ENCODE peak calls at places on chromosomes 12 and 14, in eight cellular contexts. I, Z, L, W, N, H, Q and D are unnamed samples.

GRCh38 chr12:6554168-6554989 is 1.5 kb downstream of the IFFO1 start:
- DNase-seq in N (peak; percentile 74), Q (peak; percentile 87), H (peak; percentile 79), L (peak; percentile 50), I (peak; percentile 92), W (peak; percentile 89), Z (no peak), D (peak; percentile 97)

GRCh38 chr14:106185837-106186233 is 659.5 kb downstream of the TMEM121 start:
- DNase-seq in H (peak; percentile 45), Q (no peak), I (no peak), Z (no peak), W (no peak), L (no peak), N (no peak), D (no peak)

GRCh38 chr14:38948171-38948570 is 154.9 kb downstream of the SEC23A start:
- DNase-seq in L (no peak), N (no peak), W (no peak), H (no peak), Z (no peak), I (no peak), Q (no peak), D (no peak)

GRCh38 chr14:95471526-95472304 is 44.7 kb downstream of the SYNE3 start:
- DNase-seq in Z (no peak), N (no peak), H (no peak), W (no peak), I (peak; percentile 33), L (no peak), Q (no peak), D (no peak)

GRCh38 chr12:108876550-108876949 is 3.3 kb upstream of the DAO start:
- DNase-seq in L (no peak), Q (no peak), N (no peak), H (no peak), Z (no peak), W (no peak), I (no peak), D (no peak)

GRCh38 chr12:10661338-10661737 is 12.5 kb downstream of the STYK1 start:
- DNase-seq in N (no peak), H (no peak), I (no peak), L (peak; percentile 57), Z (no peak), Q (no peak), W (no peak), D (no peak)

GRCh38 chr12:53047221-53048032 is 2.4 kb upstream of the TNS2 start:
- DNase-seq in W (peak; percentile 95), Z (no peak), H (peak; percentile 83), Q (peak; percentile 90), N (peak; percentile 90), L (peak; percentile 74), I (peak; percentile 93), D (peak; percentile 78)

GRCh38 chr14:23481992-23482813 is 12.7 kb downstream of the NGDN start:
- DNase-seq in W (peak; percentile 15), L (no peak), Q (no peak), I (no peak), Z (no peak), N (no peak), H (no peak), D (peak; percentile 32)

GRCh38 chr14:92785601-92786426 is 8.3 kb upstream of the GOLGA5 start:
- DNase-seq in L (no peak), W (no peak), H (peak; percentile 55), N (peak; percentile 50), I (no peak), Q (peak; percentile 94), Z (no peak), D (peak; percentile 73)

GRCh38 chr12:56336361-56337167 is 2.1 kb upstream of the IL23A start:
- DNase-seq in L (no peak), W (no peak), H (no peak), N (no peak), Q (no peak), I (peak; percentile 44), Z (no peak), D (no peak)

GRCh38 chr12:25840678-25841077 is 117.8 kb upstream of the RASSF8 start:
- DNase-seq in W (no peak), I (no peak), Q (no peak), L (no peak), H (no peak), N (no peak), Z (no peak), D (no peak)

GRCh38 chr12:118835911-118836310 is 145.4 kb upstream of the SRRM4 start:
- DNase-seq in N (no peak), H (no peak), I (no peak), L (no peak), Z (no peak), W (no peak), Q (no peak), D (no peak)

GRCh38 chr14:80664576-80664975 is 277.0 kb downstream of the CEP128 start:
- DNase-seq in I (no peak), N (no peak), H (no peak), Q (peak; percentile 68), W (no peak), Z (no peak), L (no peak), D (peak; percentile 67)

GRCh38 chr12:51972424-51972812 is 20.9 kb downstream of the ACVR1B start:
- DNase-seq in H (no peak), L (no peak), W (no peak), Z (no peak), I (no peak), N (no peak), Q (no peak), D (peak; percentile 34)

GRCh38 chr14:92280554-92281262 is 42.3 kb upstream of the SLC24A4 start:
- DNase-seq in N (no peak), Z (no peak), L (no peak), I (no peak), W (no peak), H (no peak), Q (peak; percentile 45), D (no peak)

GRCh38 chr12:5173511-5174011 is 129.9 kb downstream of the KCNA5 start:
- DNase-seq in N (no peak), L (no peak), H (no peak), W (no peak), I (no peak), Q (no peak), Z (no peak), D (no peak)

GRCh38 chr12:105204916-105205315 is 31.1 kb downstream of the APPL2 start:
- DNase-seq in I (no peak), Z (no peak), W (no peak), L (no peak), H (no peak), N (no peak), Q (peak; percentile 73), D (no peak)

GRCh38 chr12:112111931-112112330 is 3.3 kb upstream of the NAA25 start:
- DNase-seq in L (no peak), W (no peak), Z (no peak), N (no peak), H (no peak), Q (no peak), I (no peak), D (no peak)

GRCh38 chr14:100789460-100790417 is 36.2 kb upstream of the MEG3 start:
- DNase-seq in H (no peak), Z (no peak), N (no peak), I (no peak), Q (peak; percentile 23), W (no peak), L (no peak), D (no peak)

DNA sequence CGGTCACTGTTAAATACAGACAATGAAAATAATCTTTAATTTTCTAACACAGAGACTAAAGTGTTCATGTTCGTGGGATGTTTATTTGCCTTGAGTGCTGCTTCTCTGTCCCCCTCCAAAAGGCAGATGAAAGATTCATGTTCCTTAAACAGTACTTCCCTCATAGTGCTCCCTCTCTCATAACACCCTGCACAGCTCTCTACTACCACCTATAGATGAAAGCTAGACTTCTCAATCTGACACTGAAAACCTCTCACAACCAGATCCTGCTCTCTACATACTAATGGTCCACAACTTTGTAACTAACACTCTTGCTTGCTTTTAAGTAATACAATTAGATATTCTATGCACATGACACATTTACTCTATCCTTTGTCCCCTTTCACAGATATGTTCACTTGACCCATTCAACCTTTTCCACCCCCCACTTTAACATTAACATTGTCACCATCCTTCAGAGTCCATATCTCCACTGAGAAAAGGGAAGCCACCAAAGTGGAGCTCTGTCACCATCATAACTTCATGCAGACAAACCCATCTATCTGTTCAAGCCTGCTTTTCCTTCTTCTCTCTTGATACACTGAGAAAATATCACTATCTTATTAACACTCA is 266.4 kb upstream of the USP15 start:
- DNase-seq in L (no peak), I (no peak), Q (peak; percentile 72), W (no peak), Z (peak; percentile 31), H (no peak), N (no peak), D (peak; percentile 76)
- H3K27me3 ChIP-seq in L (no peaks in the 10 kb centered on the region), I (peaks cover 2% of the 10 kb centered on the region), Q (peaks cover 7% of the 10 kb centered on the region), W (no peaks in the 10 kb centered on the region), Z (no peaks in the 10 kb centered on the region), H (no peaks in the 10 kb centered on the region), N (no peaks in the 10 kb centered on the region), D (no peaks in the 10 kb centered on the region)

DNA sequence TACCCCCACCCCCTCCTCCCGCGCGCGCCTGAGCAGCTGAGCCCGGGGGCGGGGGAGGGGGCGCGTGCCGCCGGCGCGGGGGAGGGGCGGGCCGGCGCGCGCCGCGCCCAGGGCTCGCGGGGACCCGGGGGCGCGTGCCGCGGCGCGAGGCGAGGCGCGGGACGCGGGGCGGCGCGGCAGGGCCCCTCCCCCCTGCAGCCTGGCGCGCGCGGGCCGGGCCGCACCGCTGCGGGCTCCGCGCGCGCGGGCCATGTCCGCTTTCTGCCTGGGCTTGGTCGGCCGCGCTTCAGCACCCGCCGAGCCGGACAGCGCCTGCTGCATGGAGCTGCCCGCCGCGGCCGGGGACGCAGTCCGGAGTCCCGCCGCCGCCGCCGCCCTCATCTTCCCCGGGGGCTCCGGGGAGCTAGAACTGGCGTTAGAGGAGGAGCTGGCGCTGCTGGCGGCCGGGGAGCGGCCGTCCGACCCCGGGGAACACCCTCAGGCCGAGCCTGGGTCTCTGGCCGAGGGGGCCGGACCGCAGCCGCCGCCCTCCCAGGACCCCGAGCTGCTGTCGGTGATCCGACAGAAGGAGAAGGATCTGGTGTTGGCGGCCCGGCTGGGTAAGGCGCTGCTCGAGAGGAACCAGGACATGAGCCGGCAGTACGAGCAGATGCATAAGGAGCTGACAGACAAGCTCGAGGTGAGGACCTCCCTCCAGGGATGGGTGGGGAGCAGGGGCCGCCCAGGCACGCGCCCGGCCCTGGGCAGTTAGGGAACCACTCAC is 764 bp downstream of the BICDL1 start:
- DNase-seq in Z (no peak), W (peak; percentile 87), H (peak; percentile 90), Q (peak; percentile 72), L (peak; percentile 70), I (peak; percentile 94), N (peak; percentile 88), D (peak; percentile 83)
- H3K27me3 ChIP-seq in Z (no peaks in the 10 kb centered on the region), W (peaks cover 18% of the 10 kb centered on the region), H (no peaks in the 10 kb centered on the region), Q (peaks cover 40% of the 10 kb centered on the region), L (no peaks in the 10 kb centered on the region), I (peaks cover 2% of the 10 kb centered on the region), N (no peaks in the 10 kb centered on the region), D (no peaks in the 10 kb centered on the region)

GRCh38 chr12:42482086-42482819 is 107.3 kb downstream of the PRICKLE1 start:
- DNase-seq in L (peak; percentile 77), I (peak; percentile 85), H (peak; percentile 72), Q (no peak), Z (no peak), W (no peak), N (peak; percentile 72), D (no peak)
- H3K27me3 ChIP-seq in L (no peaks in the 10 kb centered on the region), I (no peaks in the 10 kb centered on the region), H (no peaks in the 10 kb centered on the region), Q (no peaks in the 10 kb centered on the region), Z (no peaks in the 10 kb centered on the region), W (peaks cover 13% of the 10 kb centered on the region), N (no peaks in the 10 kb centered on the region), D (peaks cover 8% of the 10 kb centered on the region)

DNA sequence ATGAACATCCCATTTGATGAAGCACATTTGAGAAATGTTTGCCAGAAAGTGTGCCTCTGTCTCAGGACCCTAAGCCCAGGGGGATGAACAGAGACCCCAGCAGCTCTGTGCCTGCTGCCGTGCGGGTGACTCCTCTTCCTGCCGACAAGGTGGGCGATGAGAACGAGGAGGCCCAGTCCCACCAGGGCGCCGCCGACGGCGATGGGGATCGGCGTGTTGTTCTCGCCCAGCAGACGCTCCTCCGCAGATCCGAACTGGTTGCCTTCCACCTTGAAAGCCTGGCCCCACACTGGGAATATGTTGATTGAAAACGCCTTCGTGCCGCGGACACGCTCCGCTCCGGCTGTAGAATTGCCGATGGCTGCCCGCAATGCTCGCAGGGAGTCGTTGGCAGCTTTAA is 44.1 kb downstream of the LRTM2 start:
- DNase-seq in W (no peak), Z (no peak), H (peak; percentile 16), Q (no peak), L (no peak), N (no peak), I (no peak), D (no peak)
- H3K27me3 ChIP-seq in W (no peaks in the 10 kb centered on the region), Z (no peaks in the 10 kb centered on the region), H (no peaks in the 10 kb centered on the region), Q (peaks cover 16% of the 10 kb centered on the region), L (no peaks in the 10 kb centered on the region), N (peaks cover 7% of the 10 kb centered on the region), I (no peaks in the 10 kb centered on the region), D (no peaks in the 10 kb centered on the region)